ENCODE peak calls at places on chromosomes 7 and 10, in nine cellular contexts. One of them, this sample, is unnamed. For H3K4me1, the result is how much of the 10 kb centered on the place peaks cover.

GRCh38 chr10:6200588-6201510 is 1.9 kb upstream of the PFKFB3 start:
- DNase-seq in SJSA1: no peak
- DNase-seq in BE2C: no peak
- DNase-seq in tibial artery: peak
- DNase-seq in A549: no peak
- DNase-seq in hepatocyte: no peak
- DNase-seq in iPS DF 6.9: no peak
- DNase-seq in IMR-90: peak
- DNase-seq in NT2/D1: no peak
- DNase-seq in this sample: peak

GRCh38 chr7:1579481-1580421 is 9.9 kb upstream of the PSMG3 start:
- DNase-seq in SJSA1: peak
- DNase-seq in BE2C: peak
- DNase-seq in tibial artery: peak
- DNase-seq in A549: peak
- DNase-seq in hepatocyte: peak
- DNase-seq in iPS DF 6.9: peak
- DNase-seq in IMR-90: peak
- DNase-seq in NT2/D1: peak
- DNase-seq in this sample: peak

GRCh38 chr7:68717176-68717575 is 881.1 kb upstream of the AUTS2 start:
- DNase-seq in SJSA1: no peak
- DNase-seq in BE2C: no peak
- DNase-seq in tibial artery: no peak
- DNase-seq in A549: no peak
- DNase-seq in hepatocyte: no peak
- DNase-seq in iPS DF 6.9: no peak
- DNase-seq in IMR-90: no peak
- DNase-seq in NT2/D1: no peak
- DNase-seq in this sample: no peak

GRCh38 chr10:43314626-43315025 is 47.8 kb upstream of the RASGEF1A start:
- DNase-seq in SJSA1: no peak
- DNase-seq in BE2C: no peak
- DNase-seq in tibial artery: no peak
- DNase-seq in A549: no peak
- DNase-seq in hepatocyte: no peak
- DNase-seq in iPS DF 6.9: no peak
- DNase-seq in IMR-90: no peak
- DNase-seq in NT2/D1: no peak
- DNase-seq in this sample: no peak

GRCh38 chr7:17787257-17787656 is 153.0 kb downstream of the SNX13 start:
- DNase-seq in SJSA1: no peak
- DNase-seq in BE2C: no peak
- DNase-seq in tibial artery: no peak
- DNase-seq in A549: no peak
- DNase-seq in hepatocyte: no peak
- DNase-seq in iPS DF 6.9: no peak
- DNase-seq in IMR-90: no peak
- DNase-seq in NT2/D1: no peak
- DNase-seq in this sample: no peak

GRCh38 chr7:27207348-27207985 is 7.6 kb upstream of the HOXA13 start:
- DNase-seq in SJSA1: no peak
- DNase-seq in BE2C: no peak
- DNase-seq in tibial artery: no peak
- DNase-seq in A549: no peak
- DNase-seq in hepatocyte: no peak
- DNase-seq in iPS DF 6.9: no peak
- DNase-seq in IMR-90: no peak
- DNase-seq in NT2/D1: no peak
- DNase-seq in this sample: no peak

GRCh38 chr10:49585387-49585786 is 24.7 kb upstream of the SLC18A3 start:
- DNase-seq in SJSA1: no peak
- DNase-seq in BE2C: no peak
- DNase-seq in tibial artery: no peak
- DNase-seq in A549: no peak
- DNase-seq in hepatocyte: no peak
- DNase-seq in iPS DF 6.9: no peak
- DNase-seq in IMR-90: peak
- DNase-seq in NT2/D1: no peak
- DNase-seq in this sample: no peak

GRCh38 chr7:127949670-127950069 is 81.6 kb downstream of the LRRC4 start:
- DNase-seq in SJSA1: no peak
- DNase-seq in BE2C: no peak
- DNase-seq in tibial artery: no peak
- DNase-seq in A549: no peak
- DNase-seq in hepatocyte: no peak
- DNase-seq in iPS DF 6.9: no peak
- DNase-seq in IMR-90: no peak
- DNase-seq in NT2/D1: peak
- DNase-seq in this sample: no peak

GRCh38 chr10:7913122-7913872 is 95.0 kb downstream of the TAF3 start:
- DNase-seq in SJSA1: no peak
- DNase-seq in BE2C: no peak
- DNase-seq in tibial artery: no peak
- DNase-seq in A549: no peak
- DNase-seq in hepatocyte: no peak
- DNase-seq in iPS DF 6.9: no peak
- DNase-seq in IMR-90: no peak
- DNase-seq in NT2/D1: no peak
- DNase-seq in this sample: no peak

DNA sequence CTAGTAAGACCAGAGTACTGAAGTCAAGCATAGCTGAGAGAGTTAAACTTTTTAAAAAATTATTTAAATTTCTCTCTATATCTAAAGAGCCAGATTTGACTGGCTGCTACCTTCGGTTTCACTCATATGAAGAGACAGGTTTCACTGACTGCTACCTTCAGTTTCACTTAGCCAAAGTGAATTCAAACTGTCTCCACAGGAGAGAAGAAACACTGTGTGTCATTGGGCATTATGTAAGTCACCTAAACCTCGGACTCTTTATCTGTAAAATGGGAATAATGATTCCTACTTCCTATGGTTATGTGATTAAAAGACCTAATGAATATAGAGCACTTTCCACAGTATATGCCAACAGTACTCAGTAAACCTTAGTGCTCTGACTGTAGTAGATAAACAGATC is 41.6 kb upstream of the MET start:
- DNase-seq in SJSA1: no peak
- DNase-seq in BE2C: no peak
- DNase-seq in tibial artery: no peak
- DNase-seq in A549: no peak
- DNase-seq in hepatocyte: no peak
- DNase-seq in iPS DF 6.9: no peak
- DNase-seq in IMR-90: no peak
- DNase-seq in NT2/D1: no peak
- DNase-seq in this sample: no peak
- H3K4me1 ChIP-seq in SJSA1: under half
- H3K4me1 ChIP-seq in BE2C: under half
- H3K4me1 ChIP-seq in tibial artery: under half
- H3K4me1 ChIP-seq in A549: half or more
- H3K4me1 ChIP-seq in hepatocyte: under half
- H3K4me1 ChIP-seq in iPS DF 6.9: under half
- H3K4me1 ChIP-seq in IMR-90: under half
- H3K4me1 ChIP-seq in NT2/D1: under half
- H3K4me1 ChIP-seq in this sample: under half

DNA sequence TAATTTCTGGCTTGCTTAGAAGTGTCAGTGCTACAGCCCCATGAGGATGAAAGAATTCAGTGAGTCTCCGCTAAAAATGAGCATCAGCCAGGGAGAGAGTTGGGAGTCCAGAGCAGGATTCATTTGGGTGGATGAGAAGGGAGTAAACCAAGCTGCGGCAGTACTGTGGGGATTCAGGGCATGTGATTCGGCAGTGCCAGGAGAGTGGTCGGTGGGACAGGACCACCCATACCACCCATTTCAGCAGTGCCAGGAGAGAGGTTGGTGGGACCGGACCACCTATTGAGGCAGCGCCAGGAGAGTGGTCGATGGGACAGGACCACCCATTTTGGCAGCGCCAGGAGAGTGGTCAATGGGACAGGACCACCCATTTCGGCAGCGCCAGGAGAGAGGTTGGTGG is 144.2 kb downstream of the CELF2 start:
- DNase-seq in SJSA1: no peak
- DNase-seq in BE2C: no peak
- DNase-seq in tibial artery: no peak
- DNase-seq in A549: no peak
- DNase-seq in hepatocyte: no peak
- DNase-seq in iPS DF 6.9: no peak
- DNase-seq in IMR-90: no peak
- DNase-seq in NT2/D1: no peak
- DNase-seq in this sample: no peak
- H3K4me1 ChIP-seq in SJSA1: under half
- H3K4me1 ChIP-seq in BE2C: under half
- H3K4me1 ChIP-seq in tibial artery: under half
- H3K4me1 ChIP-seq in A549: under half
- H3K4me1 ChIP-seq in hepatocyte: under half
- H3K4me1 ChIP-seq in iPS DF 6.9: under half
- H3K4me1 ChIP-seq in IMR-90: under half
- H3K4me1 ChIP-seq in NT2/D1: under half
- H3K4me1 ChIP-seq in this sample: under half

GRCh38 chr7:141281311-141281710 is 207.4 kb downstream of the TMEM178B start:
- DNase-seq in SJSA1: no peak
- DNase-seq in BE2C: no peak
- DNase-seq in tibial artery: no peak
- DNase-seq in A549: no peak
- DNase-seq in hepatocyte: no peak
- DNase-seq in iPS DF 6.9: no peak
- DNase-seq in IMR-90: no peak
- DNase-seq in NT2/D1: no peak
- DNase-seq in this sample: no peak
- H3K4me1 ChIP-seq in SJSA1: under half
- H3K4me1 ChIP-seq in BE2C: under half
- H3K4me1 ChIP-seq in tibial artery: under half
- H3K4me1 ChIP-seq in A549: under half
- H3K4me1 ChIP-seq in hepatocyte: under half
- H3K4me1 ChIP-seq in iPS DF 6.9: under half
- H3K4me1 ChIP-seq in IMR-90: under half
- H3K4me1 ChIP-seq in NT2/D1: under half
- H3K4me1 ChIP-seq in this sample: under half

GRCh38 chr10:71648595-71649320 is 70.8 kb downstream of the C10orf105 start:
- DNase-seq in SJSA1: no peak
- DNase-seq in BE2C: no peak
- DNase-seq in tibial artery: no peak
- DNase-seq in A549: no peak
- DNase-seq in hepatocyte: no peak
- DNase-seq in iPS DF 6.9: no peak
- DNase-seq in IMR-90: no peak
- DNase-seq in NT2/D1: no peak
- DNase-seq in this sample: no peak
- H3K4me1 ChIP-seq in SJSA1: under half
- H3K4me1 ChIP-seq in BE2C: under half
- H3K4me1 ChIP-seq in tibial artery: under half
- H3K4me1 ChIP-seq in A549: under half
- H3K4me1 ChIP-seq in hepatocyte: under half
- H3K4me1 ChIP-seq in iPS DF 6.9: under half
- H3K4me1 ChIP-seq in IMR-90: under half
- H3K4me1 ChIP-seq in NT2/D1: under half
- H3K4me1 ChIP-seq in this sample: under half

DNA sequence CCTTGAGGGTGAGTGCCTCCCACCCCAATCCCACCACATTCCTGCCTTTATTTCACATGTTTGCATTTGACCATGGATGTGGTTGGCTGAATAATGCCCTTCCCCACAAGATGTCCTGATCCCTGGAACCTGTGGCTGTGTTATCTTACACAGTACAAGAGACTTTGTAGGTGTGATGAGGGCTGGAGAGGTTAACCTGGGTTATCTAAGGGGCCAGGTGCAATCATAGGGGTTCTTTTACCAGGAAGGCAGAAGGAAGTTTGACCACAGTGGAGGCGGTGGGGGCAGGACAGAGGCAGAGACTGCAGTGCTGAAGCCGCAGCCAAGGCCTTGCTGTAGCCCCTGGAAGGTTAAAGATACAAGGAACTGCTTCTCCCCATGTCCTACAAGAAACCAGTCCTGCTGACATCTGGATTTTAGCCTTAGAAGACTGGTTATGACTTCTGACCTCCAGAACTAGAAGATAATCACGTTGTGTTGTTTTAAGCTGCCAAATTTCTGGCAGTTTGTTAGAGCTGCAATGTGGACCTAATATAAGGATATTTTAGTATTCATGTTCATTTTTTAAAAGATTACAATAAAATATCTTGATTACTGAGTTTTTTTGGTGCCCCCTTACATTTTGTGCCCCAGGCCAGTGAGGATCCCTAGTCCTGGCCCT is 136.6 kb downstream of the ARHGAP22 start:
- DNase-seq in SJSA1: no peak
- DNase-seq in BE2C: no peak
- DNase-seq in tibial artery: no peak
- DNase-seq in A549: no peak
- DNase-seq in hepatocyte: no peak
- DNase-seq in iPS DF 6.9: no peak
- DNase-seq in IMR-90: no peak
- DNase-seq in NT2/D1: no peak
- DNase-seq in this sample: no peak
- H3K4me1 ChIP-seq in SJSA1: under half
- H3K4me1 ChIP-seq in BE2C: under half
- H3K4me1 ChIP-seq in tibial artery: under half
- H3K4me1 ChIP-seq in A549: under half
- H3K4me1 ChIP-seq in hepatocyte: under half
- H3K4me1 ChIP-seq in iPS DF 6.9: under half
- H3K4me1 ChIP-seq in IMR-90: under half
- H3K4me1 ChIP-seq in NT2/D1: under half
- H3K4me1 ChIP-seq in this sample: under half

This sample was measured in psoas muscle.